ENCODE peak calls at places on chromosome 7, in eight cellular contexts. One of them, this sample, is unnamed.

GRCh38 chr7:39526676-39527075 is 39.5 kb upstream of the YAE1 start:
- DNase-seq in upper lobe of right lung: no peak
- DNase-seq in fibroblast of the aortic adventitia: no peak
- DNase-seq in uterus: no peak
- DNase-seq in AG04450: no peak
- DNase-seq in A673: no peak
- DNase-seq in PC-9: no peak
- DNase-seq in left lung: no peak
- DNase-seq in this sample: peak

GRCh38 chr7:56033671-56034432 is 17.4 kb downstream of the PSPH start:
- DNase-seq in upper lobe of right lung: peak
- DNase-seq in fibroblast of the aortic adventitia: peak
- DNase-seq in uterus: peak
- DNase-seq in AG04450: no peak
- DNase-seq in A673: peak
- DNase-seq in PC-9: peak
- DNase-seq in left lung: peak
- DNase-seq in this sample: peak

GRCh38 chr7:101377189-101377736 is 14.6 kb downstream of the COL26A1 start:
- DNase-seq in upper lobe of right lung: no peak
- DNase-seq in fibroblast of the aortic adventitia: no peak
- DNase-seq in uterus: no peak
- DNase-seq in AG04450: no peak
- DNase-seq in A673: no peak
- DNase-seq in PC-9: no peak
- DNase-seq in left lung: no peak
- DNase-seq in this sample: no peak

GRCh38 chr7:18952846-18953245 is 164.6 kb downstream of the TWIST1 start:
- DNase-seq in upper lobe of right lung: no peak
- DNase-seq in fibroblast of the aortic adventitia: no peak
- DNase-seq in uterus: no peak
- DNase-seq in AG04450: no peak
- DNase-seq in A673: no peak
- DNase-seq in PC-9: no peak
- DNase-seq in left lung: no peak
- DNase-seq in this sample: no peak

GRCh38 chr7:26284995-26285632 is 6.5 kb upstream of the SNX10 start:
- DNase-seq in upper lobe of right lung: no peak
- DNase-seq in fibroblast of the aortic adventitia: no peak
- DNase-seq in uterus: no peak
- DNase-seq in AG04450: no peak
- DNase-seq in A673: peak
- DNase-seq in PC-9: no peak
- DNase-seq in left lung: no peak
- DNase-seq in this sample: no peak

GRCh38 chr7:21690717-21691116 is 147.9 kb downstream of the DNAH11 start:
- DNase-seq in upper lobe of right lung: no peak
- DNase-seq in fibroblast of the aortic adventitia: peak
- DNase-seq in uterus: no peak
- DNase-seq in AG04450: no peak
- DNase-seq in A673: no peak
- DNase-seq in PC-9: no peak
- DNase-seq in left lung: no peak
- DNase-seq in this sample: peak

GRCh38 chr7:22361795-22362194 is 4.8 kb upstream of the RAPGEF5 start:
- DNase-seq in upper lobe of right lung: no peak
- DNase-seq in fibroblast of the aortic adventitia: no peak
- DNase-seq in uterus: no peak
- DNase-seq in AG04450: no peak
- DNase-seq in A673: no peak
- DNase-seq in PC-9: peak
- DNase-seq in left lung: no peak
- DNase-seq in this sample: peak

GRCh38 chr7:134278502-134279153 is 38.1 kb downstream of the SLC35B4 start:
- DNase-seq in upper lobe of right lung: no peak
- DNase-seq in fibroblast of the aortic adventitia: no peak
- DNase-seq in uterus: no peak
- DNase-seq in AG04450: no peak
- DNase-seq in A673: no peak
- DNase-seq in PC-9: no peak
- DNase-seq in left lung: no peak
- DNase-seq in this sample: no peak

GRCh38 chr7:11256501-11256900 is 282.8 kb downstream of the PHF14 start:
- DNase-seq in upper lobe of right lung: no peak
- DNase-seq in fibroblast of the aortic adventitia: no peak
- DNase-seq in uterus: no peak
- DNase-seq in AG04450: no peak
- DNase-seq in A673: no peak
- DNase-seq in PC-9: no peak
- DNase-seq in left lung: no peak
- DNase-seq in this sample: no peak

GRCh38 chr7:30977896-30978564 is 14.3 kb downstream of the GHRHR start:
- DNase-seq in upper lobe of right lung: peak
- DNase-seq in fibroblast of the aortic adventitia: peak
- DNase-seq in uterus: peak
- DNase-seq in AG04450: no peak
- DNase-seq in A673: no peak
- DNase-seq in PC-9: peak
- DNase-seq in left lung: no peak
- DNase-seq in this sample: no peak

GRCh38 chr7:51029586-51030230 is 247.0 kb upstream of the GRB10 start:
- DNase-seq in upper lobe of right lung: no peak
- DNase-seq in fibroblast of the aortic adventitia: peak
- DNase-seq in uterus: no peak
- DNase-seq in AG04450: peak
- DNase-seq in A673: no peak
- DNase-seq in PC-9: peak
- DNase-seq in left lung: no peak
- DNase-seq in this sample: peak

GRCh38 chr7:45980973-45981372 is 59.9 kb upstream of the IGFBP3 start:
- DNase-seq in upper lobe of right lung: no peak
- DNase-seq in fibroblast of the aortic adventitia: no peak
- DNase-seq in uterus: no peak
- DNase-seq in AG04450: no peak
- DNase-seq in A673: no peak
- DNase-seq in PC-9: peak
- DNase-seq in left lung: no peak
- DNase-seq in this sample: no peak

GRCh38 chr7:157079116-157079515 is 59.6 kb upstream of the UBE3C start:
- DNase-seq in upper lobe of right lung: no peak
- DNase-seq in fibroblast of the aortic adventitia: no peak
- DNase-seq in uterus: no peak
- DNase-seq in AG04450: no peak
- DNase-seq in A673: no peak
- DNase-seq in PC-9: no peak
- DNase-seq in left lung: no peak
- DNase-seq in this sample: no peak

GRCh38 chr7:2621061-2621828 is 10.5 kb upstream of the TTYH3 start:
- DNase-seq in upper lobe of right lung: peak
- DNase-seq in fibroblast of the aortic adventitia: peak
- DNase-seq in uterus: peak
- DNase-seq in AG04450: no peak
- DNase-seq in A673: no peak
- DNase-seq in PC-9: no peak
- DNase-seq in left lung: no peak
- DNase-seq in this sample: peak

GRCh38 chr7:16905300-16906044 is 23.7 kb upstream of the AGR3 start:
- DNase-seq in upper lobe of right lung: no peak
- DNase-seq in fibroblast of the aortic adventitia: peak
- DNase-seq in uterus: no peak
- DNase-seq in AG04450: peak
- DNase-seq in A673: peak
- DNase-seq in PC-9: peak
- DNase-seq in left lung: no peak
- DNase-seq in this sample: no peak

GRCh38 chr7:37065779-37066271 is 341.5 kb upstream of the AOAH start:
- DNase-seq in upper lobe of right lung: no peak
- DNase-seq in fibroblast of the aortic adventitia: peak
- DNase-seq in uterus: no peak
- DNase-seq in AG04450: no peak
- DNase-seq in A673: no peak
- DNase-seq in PC-9: no peak
- DNase-seq in left lung: no peak
- DNase-seq in this sample: peak

GRCh38 chr7:112076309-112076708 is 129.9 kb downstream of the DOCK4 start:
- DNase-seq in upper lobe of right lung: no peak
- DNase-seq in fibroblast of the aortic adventitia: peak
- DNase-seq in uterus: no peak
- DNase-seq in AG04450: no peak
- DNase-seq in A673: no peak
- DNase-seq in PC-9: no peak
- DNase-seq in left lung: no peak
- DNase-seq in this sample: no peak

GRCh38 chr7:1883834-1884582 is 213.9 kb downstream of the ELFN1 start:
- DNase-seq in upper lobe of right lung: no peak
- DNase-seq in fibroblast of the aortic adventitia: no peak
- DNase-seq in uterus: no peak
- DNase-seq in AG04450: no peak
- DNase-seq in A673: no peak
- DNase-seq in PC-9: no peak
- DNase-seq in left lung: peak
- DNase-seq in this sample: no peak

GRCh38 chr7:12315049-12315448 is 88.6 kb downstream of the VWDE start:
- DNase-seq in upper lobe of right lung: no peak
- DNase-seq in fibroblast of the aortic adventitia: no peak
- DNase-seq in uterus: no peak
- DNase-seq in AG04450: no peak
- DNase-seq in A673: peak
- DNase-seq in PC-9: no peak
- DNase-seq in left lung: no peak
- DNase-seq in this sample: no peak

GRCh38 chr7:141144921-141145629 is 71.2 kb downstream of the TMEM178B start:
- DNase-seq in upper lobe of right lung: no peak
- DNase-seq in fibroblast of the aortic adventitia: no peak
- DNase-seq in uterus: no peak
- DNase-seq in AG04450: no peak
- DNase-seq in A673: no peak
- DNase-seq in PC-9: no peak
- DNase-seq in left lung: no peak
- DNase-seq in this sample: no peak

GRCh38 chr7:138814806-138815332 is 16.9 kb upstream of the ATP6V0A4 start:
- DNase-seq in upper lobe of right lung: no peak
- DNase-seq in fibroblast of the aortic adventitia: no peak
- DNase-seq in uterus: no peak
- DNase-seq in AG04450: no peak
- DNase-seq in A673: no peak
- DNase-seq in PC-9: no peak
- DNase-seq in left lung: no peak
- DNase-seq in this sample: no peak

GRCh38 chr7:139889186-139889871 is 60.3 kb downstream of the TBXAS1 start:
- DNase-seq in upper lobe of right lung: no peak
- DNase-seq in fibroblast of the aortic adventitia: no peak
- DNase-seq in uterus: no peak
- DNase-seq in AG04450: no peak
- DNase-seq in A673: no peak
- DNase-seq in PC-9: no peak
- DNase-seq in left lung: no peak
- DNase-seq in this sample: peak

GRCh38 chr7:101077303-101078086 is 7.8 kb upstream of the TRIM56 start:
- DNase-seq in upper lobe of right lung: peak
- DNase-seq in fibroblast of the aortic adventitia: peak
- DNase-seq in uterus: peak
- DNase-seq in AG04450: no peak
- DNase-seq in A673: peak
- DNase-seq in PC-9: peak
- DNase-seq in left lung: peak
- DNase-seq in this sample: peak

GRCh38 chr7:13989138-13989943 is at the start of gene ETV1:
- DNase-seq in upper lobe of right lung: peak
- DNase-seq in fibroblast of the aortic adventitia: peak
- DNase-seq in uterus: peak
- DNase-seq in AG04450: no peak
- DNase-seq in A673: peak
- DNase-seq in PC-9: peak
- DNase-seq in left lung: peak
- DNase-seq in this sample: peak
- TF ChIP-seq CTCF in upper lobe of right lung: peak
- TF ChIP-seq CTCF in fibroblast of the aortic adventitia: peak
- TF ChIP-seq CTCF in uterus: peak
- TF ChIP-seq CTCF in AG04450: peak
- TF ChIP-seq CTCF in A673: peak
- TF ChIP-seq CTCF in PC-9: no peak
- TF ChIP-seq CTCF in left lung: no peak
- TF ChIP-seq CTCF in this sample: peak

GRCh38 chr7:158374586-158374985 is 213.0 kb downstream of the PTPRN2 start:
- DNase-seq in upper lobe of right lung: no peak
- DNase-seq in fibroblast of the aortic adventitia: no peak
- DNase-seq in uterus: no peak
- DNase-seq in AG04450: no peak
- DNase-seq in A673: no peak
- DNase-seq in PC-9: no peak
- DNase-seq in left lung: no peak
- DNase-seq in this sample: no peak
- H3K4me3 ChIP-seq in upper lobe of right lung: no peak
- H3K4me3 ChIP-seq in fibroblast of the aortic adventitia: no peak
- H3K4me3 ChIP-seq in uterus: no peak
- H3K4me3 ChIP-seq in AG04450: no peak
- H3K4me3 ChIP-seq in A673: no peak
- H3K4me3 ChIP-seq in PC-9: no peak
- H3K4me3 ChIP-seq in left lung: no peak
- H3K4me3 ChIP-seq in this sample: no peak

GRCh38 chr7:74405191-74405898 is 48.4 kb upstream of the GTF2IRD1 start:
- DNase-seq in upper lobe of right lung: no peak
- DNase-seq in fibroblast of the aortic adventitia: no peak
- DNase-seq in uterus: no peak
- DNase-seq in AG04450: no peak
- DNase-seq in A673: peak
- DNase-seq in PC-9: no peak
- DNase-seq in left lung: no peak
- DNase-seq in this sample: peak
- TF ChIP-seq CTCF in upper lobe of right lung: peak
- TF ChIP-seq CTCF in fibroblast of the aortic adventitia: peak
- TF ChIP-seq CTCF in uterus: no peak
- TF ChIP-seq CTCF in AG04450: peak
- TF ChIP-seq CTCF in A673: peak
- TF ChIP-seq CTCF in PC-9: peak
- TF ChIP-seq CTCF in left lung: peak
- TF ChIP-seq CTCF in this sample: peak

GRCh38 chr7:155344618-155345433 is 47.1 kb downstream of the INSIG1 start:
- DNase-seq in upper lobe of right lung: peak
- DNase-seq in fibroblast of the aortic adventitia: peak
- DNase-seq in uterus: peak
- DNase-seq in AG04450: peak
- DNase-seq in A673: peak
- DNase-seq in PC-9: peak
- DNase-seq in left lung: peak
- DNase-seq in this sample: peak

GRCh38 chr7:155343661-155344121 is 46.0 kb downstream of the INSIG1 start:
- DNase-seq in upper lobe of right lung: peak
- DNase-seq in fibroblast of the aortic adventitia: no peak
- DNase-seq in uterus: no peak
- DNase-seq in AG04450: no peak
- DNase-seq in A673: no peak
- DNase-seq in PC-9: no peak
- DNase-seq in left lung: peak
- DNase-seq in this sample: no peak

GRCh38 chr7:155344270-155344617 is 46.6 kb downstream of the INSIG1 start:
- DNase-seq in upper lobe of right lung: peak
- DNase-seq in fibroblast of the aortic adventitia: no peak
- DNase-seq in uterus: no peak
- DNase-seq in AG04450: no peak
- DNase-seq in A673: no peak
- DNase-seq in PC-9: no peak
- DNase-seq in left lung: peak
- DNase-seq in this sample: no peak

GRCh38 chr7:155346285-155346684 is 48.6 kb downstream of the INSIG1 start:
- DNase-seq in upper lobe of right lung: no peak
- DNase-seq in fibroblast of the aortic adventitia: no peak
- DNase-seq in uterus: no peak
- DNase-seq in AG04450: no peak
- DNase-seq in A673: no peak
- DNase-seq in PC-9: no peak
- DNase-seq in left lung: no peak
- DNase-seq in this sample: no peak

GRCh38 chr7:155345490-155345889 is 47.8 kb downstream of the INSIG1 start:
- DNase-seq in upper lobe of right lung: no peak
- DNase-seq in fibroblast of the aortic adventitia: no peak
- DNase-seq in uterus: no peak
- DNase-seq in AG04450: no peak
- DNase-seq in A673: no peak
- DNase-seq in PC-9: no peak
- DNase-seq in left lung: no peak
- DNase-seq in this sample: no peak
- H3K4me3 ChIP-seq in upper lobe of right lung: no peak
- H3K4me3 ChIP-seq in fibroblast of the aortic adventitia: no peak
- H3K4me3 ChIP-seq in uterus: no peak
- H3K4me3 ChIP-seq in AG04450: no peak
- H3K4me3 ChIP-seq in A673: peak
- H3K4me3 ChIP-seq in PC-9: no peak
- H3K4me3 ChIP-seq in left lung: no peak
- H3K4me3 ChIP-seq in this sample: no peak

This sample was measured in foreskin fibroblast.